ENCODE peak calls at places on chromosomes 11 and 22, in five cellular contexts. M, P, Q, E and G are unnamed samples.

GRCh38 chr11:31026315-31026714 is 343.2 kb downstream of the DCDC1 start:
- DNase-seq in M (no peak), P (no peak), Q (no peak), E (no peak), G (no peak)

GRCh38 chr22:50313600-50313999 is 6.2 kb upstream of the PLXNB2 start:
- DNase-seq in M (no peak), P (no peak), Q (no peak), E (no peak), G (no peak)

GRCh38 chr22:31062566-31063230 is 18.4 kb upstream of the SMTN start:
- DNase-seq in M (no peak), P (no peak), Q (no peak), E (no peak), G (no peak)

GRCh38 chr11:71928739-71929443 is at the start of gene RNF121:
- DNase-seq in M (peak), P (peak), Q (peak), E (peak), G (peak)

GRCh38 chr11:71304045-71304444 is 51.7 kb upstream of the SHANK2 start:
- DNase-seq in M (no peak), P (peak), Q (no peak), E (no peak), G (no peak)

GRCh38 chr22:27616033-27616432 is 185.5 kb downstream of the MN1 start:
- DNase-seq in M (no peak), P (no peak), Q (no peak), E (no peak), G (no peak)

GRCh38 chr11:113773092-113773415 is 438 bp downstream of the ZW10 start:
- DNase-seq in M (no peak), P (no peak), Q (no peak), E (no peak), G (no peak)

GRCh38 chr11:14081541-14082211 is 119.2 kb downstream of the SPON1 start:
- DNase-seq in M (no peak), P (no peak), Q (no peak), E (no peak), G (no peak)

GRCh38 chr22:46097268-46097900 is 52.9 kb upstream of the PPARA start:
- DNase-seq in M (no peak), P (no peak), Q (no peak), E (no peak), G (no peak)

GRCh38 chr11:65496304-65497140 is 2.3 kb upstream of the MALAT1 start:
- DNase-seq in M (no peak), P (peak), Q (peak), E (no peak), G (no peak)

GRCh38 chr11:124768914-124769313 is 6.8 kb upstream of the ESAM start:
- DNase-seq in M (no peak), P (no peak), Q (no peak), E (no peak), G (no peak)

GRCh38 chr11:8013833-8014232 is 26.7 kb downstream of the EIF3F start:
- DNase-seq in M (no peak), P (no peak), Q (no peak), E (no peak), G (peak)

GRCh38 chr11:33344611-33345010 is 87.4 kb downstream of the HIPK3 start:
- DNase-seq in M (no peak), P (no peak), Q (peak), E (no peak), G (no peak)

GRCh38 chr22:25111579-25112517 is 87.8 kb upstream of the CRYBB3 start:
- DNase-seq in M (no peak), P (peak), Q (no peak), E (no peak), G (no peak)

DNA sequence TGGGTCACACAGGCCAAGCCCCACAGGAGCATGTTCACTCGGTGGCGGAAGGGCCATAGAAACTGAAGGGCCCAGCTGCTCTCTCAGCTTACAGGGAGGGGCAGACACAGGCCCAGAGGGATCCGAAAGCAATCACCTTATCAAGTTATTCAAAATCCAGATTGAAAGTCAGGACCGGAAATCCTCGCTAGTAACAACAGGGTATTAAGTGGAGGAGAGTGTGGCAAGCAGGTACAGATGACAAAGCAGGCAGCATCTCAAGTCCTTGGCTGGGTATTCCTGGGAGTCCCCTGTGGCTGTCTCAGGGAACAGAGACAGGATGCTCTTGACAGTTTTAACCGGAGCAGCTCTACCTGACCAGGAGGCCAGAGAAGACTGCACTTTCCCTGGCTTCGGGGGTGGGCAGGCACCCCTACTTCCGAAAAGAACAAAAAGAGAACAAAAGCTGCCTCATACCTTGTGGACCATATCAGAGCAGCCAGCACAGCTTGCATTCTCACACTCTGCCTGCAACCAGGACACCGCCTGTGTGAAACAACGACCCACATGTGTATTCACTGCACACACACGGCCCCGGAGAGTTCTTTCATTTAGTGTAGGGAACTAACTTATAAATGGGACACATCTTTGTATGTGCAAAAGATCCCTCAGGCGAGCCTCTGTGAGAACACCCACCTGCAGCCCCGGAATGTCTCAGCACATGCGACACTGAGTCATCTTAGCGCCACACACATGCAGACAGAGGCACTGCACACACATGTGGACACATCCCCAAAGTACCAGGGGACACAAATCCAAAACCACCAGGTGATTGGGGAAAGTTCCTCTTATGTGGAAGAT is 78.3 kb downstream of the MICAL3 start:
- DNase-seq in M (no peak), P (no peak), Q (peak), E (no peak), G (no peak)
- TF ChIP-seq CTCF in M (no peak), P (no peak), Q (peak), E (no peak), G (no peak)

GRCh38 chr11:128283445-128283844 is 303.9 kb downstream of the ETS1 start:
- DNase-seq in M (no peak), P (no peak), Q (no peak), E (no peak), G (no peak)
- TF ChIP-seq CTCF in M (no peak), P (no peak), Q (no peak), E (no peak), G (no peak)

GRCh38 chr11:63764201-63764711 is 4.3 kb downstream of the ZFTA start:
- DNase-seq in M (peak), P (no peak), Q (no peak), E (no peak), G (no peak)

GRCh38 chr11:63763506-63764200 is 4.9 kb downstream of the ZFTA start:
- DNase-seq in M (peak), P (peak), Q (no peak), E (no peak), G (peak)

GRCh38 chr11:63761870-63762661 is 6.5 kb downstream of the ZFTA start:
- DNase-seq in M (peak), P (no peak), Q (no peak), E (no peak), G (no peak)

GRCh38 chr11:63761173-63761572 is 7.4 kb downstream of the ZFTA start:
- DNase-seq in M (no peak), P (no peak), Q (no peak), E (no peak), G (no peak)

DNA sequence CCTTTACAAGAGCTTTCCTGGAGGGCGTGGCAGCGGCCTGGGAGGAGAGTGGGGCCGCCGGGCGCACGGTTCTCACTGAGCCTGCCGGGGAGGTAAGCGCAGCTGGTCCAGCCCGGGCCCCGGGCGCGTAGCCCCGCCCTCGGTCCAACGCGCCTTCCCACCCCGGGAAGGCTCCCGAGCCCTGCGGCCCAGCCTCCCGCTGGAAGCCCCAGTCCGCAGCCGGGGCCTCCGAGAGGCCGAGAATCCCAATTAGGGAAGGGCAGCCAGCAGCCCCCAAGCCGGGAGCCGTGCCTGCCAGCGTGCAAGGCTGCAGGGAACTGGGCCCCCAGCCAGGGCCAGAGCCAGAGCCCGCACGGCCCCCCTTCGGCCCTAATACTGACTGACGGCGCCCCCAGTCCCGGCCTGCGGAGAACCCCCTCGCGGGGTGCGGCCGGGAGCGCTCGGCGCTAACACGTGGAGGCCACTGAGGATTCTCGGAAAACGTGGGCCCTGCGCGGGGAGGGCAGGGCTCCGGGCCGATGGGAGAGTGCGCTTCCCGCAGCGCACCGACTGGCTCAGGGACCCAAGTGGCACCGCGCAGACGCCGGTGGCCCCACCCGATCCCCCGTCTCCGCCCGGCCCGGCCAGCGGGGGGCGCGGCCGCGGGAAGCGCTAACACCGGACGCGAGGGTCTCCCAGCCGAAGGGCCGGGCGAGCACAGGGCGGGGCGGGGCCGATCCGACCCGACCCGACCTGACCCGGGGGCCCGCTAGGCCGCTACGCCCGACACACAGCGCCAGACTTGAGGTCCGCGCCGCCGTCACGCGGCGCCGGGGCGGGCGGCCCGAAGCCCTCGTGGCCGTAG is 5.7 kb downstream of the ZFTA start:
- DNase-seq in M (peak), P (peak), Q (no peak), E (no peak), G (no peak)
- TF ChIP-seq CTCF in M (peak), P (no peak), Q (no peak), E (no peak), G (no peak)

GRCh38 chr22:43427296-43428004 is 15.6 kb downstream of the MPPED1 start:
- DNase-seq in M (no peak), P (no peak), Q (no peak), E (no peak), G (no peak)
- TF ChIP-seq CTCF in M (no peak), P (no peak), Q (no peak), E (no peak), G (no peak)

GRCh38 chr11:112558691-112559090 is 298.0 kb upstream of the PLET1 start:
- DNase-seq in M (no peak), P (no peak), Q (no peak), E (no peak), G (no peak)

GRCh38 chr11:112554586-112554985 is 293.9 kb upstream of the PLET1 start:
- DNase-seq in M (no peak), P (no peak), Q (no peak), E (no peak), G (no peak)

GRCh38 chr11:112555491-112556364 is 295.1 kb upstream of the PLET1 start:
- DNase-seq in M (peak), P (no peak), Q (peak), E (no peak), G (peak)

GRCh38 chr11:112548641-112549040 is 288.0 kb upstream of the PLET1 start:
- DNase-seq in M (no peak), P (no peak), Q (no peak), E (no peak), G (no peak)

DNA sequence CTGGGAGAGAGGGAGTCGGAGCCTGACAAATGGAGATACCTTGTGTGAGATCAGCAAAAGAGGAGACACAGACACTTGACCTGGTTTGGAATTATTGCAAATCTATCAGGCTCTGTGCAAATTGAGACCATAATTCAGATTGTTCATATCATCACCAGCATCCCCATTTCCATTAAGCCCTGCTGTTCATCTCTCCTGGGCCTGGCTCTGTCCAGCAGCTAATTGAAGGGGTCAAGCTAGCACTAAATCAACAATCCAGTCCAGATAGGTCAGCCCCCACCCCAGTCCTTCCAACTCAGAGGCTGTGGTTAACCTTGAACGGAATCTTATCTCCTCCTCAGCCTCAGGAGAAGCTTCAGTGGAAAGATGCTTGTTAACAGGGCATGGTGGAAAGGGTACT is 292.7 kb upstream of the PLET1 start:
- DNase-seq in M (no peak), P (no peak), Q (no peak), E (no peak), G (no peak)
- TF ChIP-seq CTCF in M (no peak), P (no peak), Q (no peak), E (no peak), G (no peak)

GRCh38 chr11:123430736-123431356 is 777 bp downstream of the GRAMD1B start:
- DNase-seq in M (peak), P (no peak), Q (peak), E (peak), G (no peak)
- TF ChIP-seq CTCF in M (no peak), P (no peak), Q (no peak), E (no peak), G (no peak)

DNA sequence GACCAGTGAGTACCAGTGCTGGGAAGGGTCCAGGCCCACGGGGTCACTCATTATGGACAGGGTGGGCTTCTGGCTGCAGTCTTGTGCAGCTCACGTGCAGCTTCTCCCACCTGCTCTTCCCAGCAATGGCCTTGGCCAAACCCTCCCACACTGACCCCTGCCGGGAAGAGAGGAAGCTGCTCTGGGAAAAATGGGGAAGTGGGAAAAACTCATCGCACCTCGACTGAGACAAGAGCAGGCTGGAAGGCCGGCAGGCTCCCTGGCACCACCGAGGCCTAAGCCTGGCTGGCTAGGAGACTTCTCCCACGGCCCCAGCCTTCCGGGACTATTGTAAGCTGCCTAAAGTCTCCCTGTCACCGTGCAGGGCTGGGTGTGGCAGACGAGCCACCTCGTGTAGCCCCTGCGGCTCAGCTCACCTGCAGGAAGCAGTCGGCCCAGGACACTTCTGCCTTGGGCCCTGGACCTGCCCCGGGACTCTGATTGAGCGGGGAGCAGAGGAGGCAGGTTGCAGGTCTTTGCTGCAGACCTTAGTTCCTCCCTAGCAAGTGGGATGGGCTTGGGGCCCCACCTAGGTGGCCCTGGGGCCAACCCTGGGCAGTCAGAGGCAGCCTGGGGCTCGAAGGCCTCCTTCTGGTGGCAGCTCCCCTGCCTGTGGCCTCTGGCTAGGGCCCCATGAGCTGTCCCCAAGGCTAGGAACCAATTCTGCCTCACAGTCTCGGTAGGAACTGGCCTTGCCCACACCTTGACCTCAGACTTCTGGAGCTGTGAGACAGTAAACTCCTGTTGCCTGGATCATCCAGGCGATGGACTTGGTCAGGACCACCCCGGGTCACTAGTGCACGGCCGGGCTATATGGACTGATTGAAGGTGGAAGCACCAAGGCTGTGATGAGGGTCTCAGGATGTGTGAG is 23.1 kb downstream of the MRGPRG start:
- DNase-seq in M (no peak), P (peak), Q (no peak), E (no peak), G (peak)
- TF ChIP-seq CTCF in M (peak), P (peak), Q (no peak), E (no peak), G (no peak)